ENCODE peak calls at places on chromosomes 11 and 22, in six cellular contexts. X, R, N, D, Y and Z are unnamed samples.

GRCh38 chr11:44484211-44484610 is 81.3 kb upstream of the CD82 start:
- DNase-seq in X (peak), R (no peak), N (no peak), D (no peak), Y (peak), Z (no peak)

GRCh38 chr11:119894916-119895315 is 165.9 kb upstream of the NECTIN1 start:
- DNase-seq in X (no peak), R (no peak), N (no peak), D (no peak), Y (no peak), Z (no peak)

GRCh38 chr11:120929090-120929489 is 94.8 kb upstream of the TBCEL start:
- DNase-seq in X (no peak), R (no peak), N (no peak), D (no peak), Y (no peak), Z (no peak)

GRCh38 chr11:45054956-45055355 is 91.5 kb upstream of the PRDM11 start:
- DNase-seq in X (no peak), R (no peak), N (no peak), D (no peak), Y (no peak), Z (no peak)

GRCh38 chr22:39214383-39215069 is 30.3 kb downstream of the PDGFB start:
- DNase-seq in X (no peak), R (no peak), N (no peak), D (no peak), Y (no peak), Z (no peak)

GRCh38 chr11:77109236-77110019 is 6.8 kb downstream of the OMP start:
- DNase-seq in X (no peak), R (no peak), N (peak), D (no peak), Y (no peak), Z (no peak)

GRCh38 chr11:118046051-118046963 is 30.6 kb upstream of the TMPRSS4 start:
- DNase-seq in X (no peak), R (no peak), N (no peak), D (no peak), Y (peak), Z (no peak)

GRCh38 chr11:118227865-118228785 is 3.3 kb upstream of the JAML start:
- DNase-seq in X (no peak), R (no peak), N (no peak), D (no peak), Y (peak), Z (no peak)

GRCh38 chr11:118791961-118792578 is 1.1 kb upstream of the DDX6 start:
- DNase-seq in X (no peak), R (peak), N (peak), D (no peak), Y (peak), Z (peak)

GRCh38 chr22:19291218-19291579 is 320 bp downstream of the CLTCL1 start:
- DNase-seq in X (peak), R (peak), N (no peak), D (no peak), Y (peak), Z (peak)

GRCh38 chr11:118447423-118447822 is 11.1 kb downstream of the KMT2A start:
- DNase-seq in X (no peak), R (no peak), N (no peak), D (no peak), Y (no peak), Z (no peak)

GRCh38 chr22:45710469-45710868 is 38.8 kb downstream of the ATXN10 start:
- DNase-seq in X (no peak), R (no peak), N (no peak), D (no peak), Y (no peak), Z (no peak)

GRCh38 chr11:78020248-78020647 is 2.8 kb downstream of the KCTD14 start:
- DNase-seq in X (no peak), R (no peak), N (no peak), D (no peak), Y (no peak), Z (no peak)

GRCh38 chr11:18611196-18611595 is 11.6 kb downstream of the MISFA start:
- DNase-seq in X (no peak), R (no peak), N (no peak), D (no peak), Y (no peak), Z (no peak)

GRCh38 chr11:76796511-76797203 is 13.5 kb downstream of the TSKU start:
- DNase-seq in X (no peak), R (no peak), N (peak), D (no peak), Y (no peak), Z (no peak)

GRCh38 chr22:26768986-26769385 is 111.6 kb downstream of the MIAT start:
- DNase-seq in X (no peak), R (no peak), N (no peak), D (no peak), Y (no peak), Z (no peak)

GRCh38 chr11:65381721-65382035 is 768 bp downstream of the SLC25A45 start:
- DNase-seq in X (no peak), R (peak), N (peak), D (no peak), Y (peak), Z (peak)

GRCh38 chr22:28903719-28904118 is 20.3 kb downstream of the ZNRF3 start:
- DNase-seq in X (no peak), R (no peak), N (no peak), D (no peak), Y (no peak), Z (no peak)

GRCh38 chr11:73325036-73325981 is 17.2 kb downstream of the ARHGEF17 start:
- DNase-seq in X (no peak), R (no peak), N (no peak), D (no peak), Y (peak), Z (peak)

GRCh38 chr11:28963189-28963588 is 855.0 kb downstream of the METTL15 start:
- DNase-seq in X (no peak), R (no peak), N (no peak), D (no peak), Y (no peak), Z (no peak)

GRCh38 chr11:132402056-132402684 is 1031.8 kb downstream of the NTM start:
- DNase-seq in X (peak), R (no peak), N (no peak), D (no peak), Y (peak), Z (peak)

GRCh38 chr11:3615998-3616397 is 25.8 kb downstream of the ART5 start:
- DNase-seq in X (no peak), R (no peak), N (no peak), D (no peak), Y (no peak), Z (no peak)

GRCh38 chr11:32071811-32072210 is 19.1 kb upstream of the RCN1 start:
- DNase-seq in X (no peak), R (no peak), N (no peak), D (no peak), Y (no peak), Z (no peak)